ENCODE peak calls at places on chromosomes 7 and 10, in nine cellular contexts. One of them, this sample, is unnamed. For H3K36me3, the result is how much of the 10 kb centered on the place peaks cover.

GRCh38 chr10:33520223-33520622 is 185.8 kb upstream of the NRP1 start:
- DNase-seq in RWPE2: no peak
- DNase-seq in OCI-LY7: no peak
- DNase-seq in prostate gland: no peak
- DNase-seq in IMR-90: no peak
- DNase-seq in left ventricle myocardium inferior: no peak
- DNase-seq in WERI-Rb-1: no peak
- DNase-seq in spleen: no peak
- DNase-seq in keratinocyte: no peak
- DNase-seq in this sample: no peak

GRCh38 chr7:143292873-143293272 is 4.7 kb downstream of the CASP2 start:
- DNase-seq in prostate gland: no peak
- DNase-seq in RWPE2: no peak
- DNase-seq in WERI-Rb-1: no peak
- DNase-seq in IMR-90: no peak
- DNase-seq in left ventricle myocardium inferior: no peak
- DNase-seq in OCI-LY7: no peak
- DNase-seq in keratinocyte: no peak
- DNase-seq in spleen: no peak
- DNase-seq in this sample: no peak

GRCh38 chr7:24127930-24128329 is 156.1 kb upstream of the NPY start:
- DNase-seq in prostate gland: peak
- DNase-seq in keratinocyte: no peak
- DNase-seq in OCI-LY7: no peak
- DNase-seq in left ventricle myocardium inferior: no peak
- DNase-seq in spleen: no peak
- DNase-seq in WERI-Rb-1: no peak
- DNase-seq in IMR-90: no peak
- DNase-seq in RWPE2: no peak
- DNase-seq in this sample: no peak

GRCh38 chr10:43043773-43044394 is 33.0 kb upstream of the RET start:
- DNase-seq in spleen: peak
- DNase-seq in OCI-LY7: no peak
- DNase-seq in left ventricle myocardium inferior: no peak
- DNase-seq in RWPE2: peak
- DNase-seq in IMR-90: no peak
- DNase-seq in WERI-Rb-1: no peak
- DNase-seq in keratinocyte: no peak
- DNase-seq in prostate gland: no peak
- DNase-seq in this sample: no peak

GRCh38 chr7:50646069-50646468 is 80.9 kb upstream of the DDC start:
- DNase-seq in IMR-90: no peak
- DNase-seq in left ventricle myocardium inferior: no peak
- DNase-seq in WERI-Rb-1: no peak
- DNase-seq in OCI-LY7: no peak
- DNase-seq in spleen: no peak
- DNase-seq in prostate gland: no peak
- DNase-seq in keratinocyte: no peak
- DNase-seq in RWPE2: no peak
- DNase-seq in this sample: no peak

GRCh38 chr7:149823631-149824199 is 14.5 kb upstream of the ZNF862 start:
- DNase-seq in left ventricle myocardium inferior: no peak
- DNase-seq in IMR-90: no peak
- DNase-seq in keratinocyte: no peak
- DNase-seq in prostate gland: no peak
- DNase-seq in spleen: no peak
- DNase-seq in WERI-Rb-1: no peak
- DNase-seq in RWPE2: peak
- DNase-seq in OCI-LY7: no peak
- DNase-seq in this sample: no peak

GRCh38 chr10:119642556-119643111 is 8.5 kb upstream of the BAG3 start:
- DNase-seq in IMR-90: no peak
- DNase-seq in spleen: no peak
- DNase-seq in left ventricle myocardium inferior: no peak
- DNase-seq in RWPE2: no peak
- DNase-seq in WERI-Rb-1: no peak
- DNase-seq in OCI-LY7: no peak
- DNase-seq in keratinocyte: no peak
- DNase-seq in prostate gland: no peak
- DNase-seq in this sample: no peak

GRCh38 chr10:16890691-16891090 is 73.5 kb upstream of the RSU1 start:
- DNase-seq in keratinocyte: no peak
- DNase-seq in IMR-90: no peak
- DNase-seq in spleen: no peak
- DNase-seq in WERI-Rb-1: no peak
- DNase-seq in OCI-LY7: no peak
- DNase-seq in prostate gland: no peak
- DNase-seq in left ventricle myocardium inferior: no peak
- DNase-seq in RWPE2: no peak
- DNase-seq in this sample: no peak

GRCh38 chr7:231030-231857 is 38.9 kb downstream of the FAM20C start:
- DNase-seq in keratinocyte: no peak
- DNase-seq in left ventricle myocardium inferior: no peak
- DNase-seq in OCI-LY7: no peak
- DNase-seq in prostate gland: no peak
- DNase-seq in spleen: no peak
- DNase-seq in IMR-90: no peak
- DNase-seq in RWPE2: no peak
- DNase-seq in WERI-Rb-1: no peak
- DNase-seq in this sample: no peak

GRCh38 chr7:41809487-41810257 is 106.8 kb upstream of the INHBA start:
- DNase-seq in prostate gland: no peak
- DNase-seq in RWPE2: no peak
- DNase-seq in left ventricle myocardium inferior: no peak
- DNase-seq in OCI-LY7: no peak
- DNase-seq in IMR-90: peak
- DNase-seq in keratinocyte: no peak
- DNase-seq in WERI-Rb-1: no peak
- DNase-seq in spleen: no peak
- DNase-seq in this sample: no peak

GRCh38 chr7:121953601-121954000 is 80.6 kb downstream of the PTPRZ1 start:
- DNase-seq in WERI-Rb-1: no peak
- DNase-seq in spleen: no peak
- DNase-seq in IMR-90: no peak
- DNase-seq in prostate gland: no peak
- DNase-seq in keratinocyte: no peak
- DNase-seq in OCI-LY7: no peak
- DNase-seq in left ventricle myocardium inferior: no peak
- DNase-seq in RWPE2: no peak
- DNase-seq in this sample: no peak

GRCh38 chr10:28181478-28182096 is 121.3 kb downstream of the MPP7 start:
- DNase-seq in prostate gland: no peak
- DNase-seq in RWPE2: no peak
- DNase-seq in IMR-90: peak
- DNase-seq in spleen: no peak
- DNase-seq in WERI-Rb-1: no peak
- DNase-seq in left ventricle myocardium inferior: no peak
- DNase-seq in OCI-LY7: no peak
- DNase-seq in keratinocyte: no peak
- DNase-seq in this sample: no peak

GRCh38 chr7:164882-165660 is 27.3 kb upstream of the FAM20C start:
- DNase-seq in prostate gland: peak
- DNase-seq in RWPE2: peak
- DNase-seq in WERI-Rb-1: no peak
- DNase-seq in spleen: peak
- DNase-seq in left ventricle myocardium inferior: no peak
- DNase-seq in keratinocyte: no peak
- DNase-seq in IMR-90: no peak
- DNase-seq in OCI-LY7: no peak
- DNase-seq in this sample: peak

GRCh38 chr7:91974066-91974465 is 33.4 kb downstream of the AKAP9 start:
- DNase-seq in keratinocyte: no peak
- DNase-seq in OCI-LY7: no peak
- DNase-seq in RWPE2: no peak
- DNase-seq in left ventricle myocardium inferior: no peak
- DNase-seq in IMR-90: no peak
- DNase-seq in WERI-Rb-1: no peak
- DNase-seq in prostate gland: no peak
- DNase-seq in spleen: no peak
- DNase-seq in this sample: no peak

DNA sequence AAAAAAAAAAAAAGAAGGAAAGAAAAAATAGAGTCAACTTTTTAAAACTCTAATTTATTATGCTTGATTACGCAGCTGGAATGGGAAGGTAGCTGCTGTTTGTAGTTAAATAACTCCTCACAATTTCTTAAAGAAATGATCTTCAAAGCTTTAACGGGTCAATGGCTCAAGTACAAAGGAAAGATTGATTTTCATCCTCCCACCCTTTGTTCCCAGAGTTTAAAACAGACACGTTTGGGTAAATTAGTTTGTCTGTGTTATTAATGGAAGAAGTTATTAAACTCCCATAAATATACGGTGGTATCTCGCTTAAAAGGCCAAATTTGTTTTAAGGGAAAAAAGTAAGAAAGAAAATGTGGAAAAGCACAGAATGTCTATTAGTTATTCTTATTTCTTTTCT is 179.3 kb downstream of the EMX2 start:
- DNase-seq in keratinocyte: no peak
- DNase-seq in OCI-LY7: no peak
- DNase-seq in prostate gland: no peak
- DNase-seq in RWPE2: no peak
- DNase-seq in left ventricle myocardium inferior: no peak
- DNase-seq in spleen: no peak
- DNase-seq in IMR-90: no peak
- DNase-seq in WERI-Rb-1: no peak
- DNase-seq in this sample: no peak
- H3K36me3 ChIP-seq in keratinocyte: under half
- H3K36me3 ChIP-seq in OCI-LY7: under half
- H3K36me3 ChIP-seq in prostate gland: under half
- H3K36me3 ChIP-seq in RWPE2: under half
- H3K36me3 ChIP-seq in left ventricle myocardium inferior: under half
- H3K36me3 ChIP-seq in spleen: under half
- H3K36me3 ChIP-seq in IMR-90: under half
- H3K36me3 ChIP-seq in WERI-Rb-1: under half
- H3K36me3 ChIP-seq in this sample: under half

GRCh38 chr10:52472406-52473146 is 158.5 kb downstream of the DKK1 start:
- DNase-seq in WERI-Rb-1: no peak
- DNase-seq in left ventricle myocardium inferior: no peak
- DNase-seq in keratinocyte: no peak
- DNase-seq in OCI-LY7: no peak
- DNase-seq in prostate gland: no peak
- DNase-seq in IMR-90: no peak
- DNase-seq in spleen: no peak
- DNase-seq in RWPE2: no peak
- DNase-seq in this sample: no peak
- H3K4me3 ChIP-seq in WERI-Rb-1: no peak
- H3K4me3 ChIP-seq in left ventricle myocardium inferior: no peak
- H3K4me3 ChIP-seq in keratinocyte: no peak
- H3K4me3 ChIP-seq in OCI-LY7: no peak
- H3K4me3 ChIP-seq in prostate gland: no peak
- H3K4me3 ChIP-seq in IMR-90: no peak
- H3K4me3 ChIP-seq in spleen: no peak
- H3K4me3 ChIP-seq in RWPE2: no peak
- H3K4me3 ChIP-seq in this sample: no peak

DNA sequence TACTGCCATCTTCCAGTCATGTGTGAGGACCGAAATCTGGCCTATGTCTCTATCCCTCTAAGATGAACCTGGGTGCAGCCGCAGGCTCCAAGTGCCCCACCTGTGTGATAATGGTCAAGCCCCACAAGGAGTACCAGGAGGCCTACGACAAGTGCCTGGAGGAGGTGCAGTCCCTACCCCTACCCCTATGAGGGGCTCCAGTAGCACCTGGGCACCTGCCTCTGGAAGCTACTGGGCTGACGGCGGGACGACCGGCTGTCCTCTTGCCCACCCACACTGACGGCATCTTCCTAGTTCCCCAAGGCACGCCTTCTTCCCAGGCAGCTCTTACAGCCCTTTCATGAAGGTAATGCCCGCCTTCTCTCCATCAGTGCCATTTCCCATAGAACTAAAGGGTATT is 47.4 kb downstream of the HOXA1 start:
- DNase-seq in keratinocyte: no peak
- DNase-seq in left ventricle myocardium inferior: no peak
- DNase-seq in OCI-LY7: no peak
- DNase-seq in WERI-Rb-1: no peak
- DNase-seq in spleen: no peak
- DNase-seq in IMR-90: no peak
- DNase-seq in prostate gland: no peak
- DNase-seq in RWPE2: no peak
- DNase-seq in this sample: no peak
- TF ChIP-seq CTCF in keratinocyte: no peak
- TF ChIP-seq CTCF in left ventricle myocardium inferior: no peak
- TF ChIP-seq CTCF in OCI-LY7: no peak
- TF ChIP-seq CTCF in WERI-Rb-1: no peak
- TF ChIP-seq CTCF in spleen: no peak
- TF ChIP-seq CTCF in IMR-90: no peak
- TF ChIP-seq CTCF in prostate gland: no peak
- TF ChIP-seq CTCF in RWPE2: no peak
- TF ChIP-seq CTCF in this sample: no peak

GRCh38 chr10:93363891-93364648 is 118.1 kb downstream of the MYOF start:
- DNase-seq in WERI-Rb-1: no peak
- DNase-seq in left ventricle myocardium inferior: peak
- DNase-seq in OCI-LY7: no peak
- DNase-seq in IMR-90: no peak
- DNase-seq in spleen: peak
- DNase-seq in keratinocyte: no peak
- DNase-seq in RWPE2: peak
- DNase-seq in prostate gland: no peak
- DNase-seq in this sample: no peak
- H3K36me3 ChIP-seq in WERI-Rb-1: under half
- H3K36me3 ChIP-seq in left ventricle myocardium inferior: half or more
- H3K36me3 ChIP-seq in OCI-LY7: under half
- H3K36me3 ChIP-seq in IMR-90: half or more
- H3K36me3 ChIP-seq in spleen: under half
- H3K36me3 ChIP-seq in keratinocyte: under half
- H3K36me3 ChIP-seq in RWPE2: half or more
- H3K36me3 ChIP-seq in prostate gland: under half
- H3K36me3 ChIP-seq in this sample: under half

DNA sequence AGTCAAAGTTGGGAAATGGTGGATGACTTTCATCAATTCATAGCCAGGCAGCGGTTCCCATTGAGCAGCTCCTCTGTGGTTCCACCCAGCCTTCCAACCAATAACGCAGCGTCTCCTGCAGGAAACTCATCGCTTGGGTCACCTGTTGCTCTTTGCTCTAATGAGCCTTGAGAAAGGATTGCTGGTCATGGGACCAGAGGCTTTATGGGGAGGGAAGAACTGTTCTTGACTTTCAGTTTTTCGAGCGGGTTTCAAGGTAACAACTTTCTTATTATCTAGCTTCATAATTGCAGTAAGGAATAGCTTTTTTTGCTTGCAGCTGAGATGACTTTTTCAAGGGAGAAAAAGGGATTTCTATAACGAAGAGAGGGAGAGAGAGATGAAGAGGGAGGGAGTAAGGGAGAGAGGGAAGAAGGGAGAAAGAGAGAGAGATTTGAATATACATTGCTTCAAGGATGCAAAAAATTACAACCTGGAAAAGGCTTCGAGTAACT is 405 bp upstream of the ENTPD1 start:
- DNase-seq in prostate gland: no peak
- DNase-seq in spleen: peak
- DNase-seq in WERI-Rb-1: no peak
- DNase-seq in keratinocyte: no peak
- DNase-seq in left ventricle myocardium inferior: peak
- DNase-seq in OCI-LY7: no peak
- DNase-seq in IMR-90: no peak
- DNase-seq in RWPE2: no peak
- DNase-seq in this sample: no peak
- H3K4me3 ChIP-seq in prostate gland: peak
- H3K4me3 ChIP-seq in spleen: peak
- H3K4me3 ChIP-seq in WERI-Rb-1: no peak
- H3K4me3 ChIP-seq in keratinocyte: no peak
- H3K4me3 ChIP-seq in left ventricle myocardium inferior: peak
- H3K4me3 ChIP-seq in OCI-LY7: peak
- H3K4me3 ChIP-seq in IMR-90: no peak
- H3K4me3 ChIP-seq in RWPE2: no peak
- H3K4me3 ChIP-seq in this sample: no peak

GRCh38 chr7:15168489-15168888 is 265.9 kb upstream of the DGKB start:
- DNase-seq in RWPE2: no peak
- DNase-seq in left ventricle myocardium inferior: no peak
- DNase-seq in prostate gland: no peak
- DNase-seq in WERI-Rb-1: no peak
- DNase-seq in keratinocyte: no peak
- DNase-seq in spleen: no peak
- DNase-seq in OCI-LY7: no peak
- DNase-seq in IMR-90: no peak
- DNase-seq in this sample: no peak
- TF ChIP-seq CTCF in RWPE2: no peak
- TF ChIP-seq CTCF in left ventricle myocardium inferior: no peak
- TF ChIP-seq CTCF in prostate gland: no peak
- TF ChIP-seq CTCF in WERI-Rb-1: no peak
- TF ChIP-seq CTCF in keratinocyte: no peak
- TF ChIP-seq CTCF in spleen: no peak
- TF ChIP-seq CTCF in OCI-LY7: no peak
- TF ChIP-seq CTCF in IMR-90: no peak
- TF ChIP-seq CTCF in this sample: no peak